ENCODE peak calls at places on chromosome 5, in five cellular contexts. One of them, this sample, is unnamed.
A peak's percentile ranks its signal among the peaks of the same experiment; 100 is the strongest.

GRCh38 chr5:122501087-122501435 is 189.0 kb downstream of the SNCAIP start:
- DNase-seq in sigmoid colon: no peak
- DNase-seq in PC-9: no peak
- DNase-seq in foreskin fibroblast: peak; percentile 37
- DNase-seq in T follicular helper cell: no peak
- DNase-seq in this sample: no peak

GRCh38 chr5:81408496-81408895 is 14.6 kb upstream of the ACOT12 start:
- DNase-seq in sigmoid colon: no peak
- DNase-seq in PC-9: no peak
- DNase-seq in foreskin fibroblast: no peak
- DNase-seq in T follicular helper cell: no peak
- DNase-seq in this sample: no peak

GRCh38 chr5:128290152-128290858 is 206.7 kb downstream of the SLC12A2 start:
- DNase-seq in sigmoid colon: no peak
- DNase-seq in PC-9: no peak
- DNase-seq in foreskin fibroblast: peak; percentile 33
- DNase-seq in T follicular helper cell: no peak
- DNase-seq in this sample: no peak

GRCh38 chr5:124662261-124662781 is 84.1 kb downstream of the ZNF608 start:
- DNase-seq in sigmoid colon: no peak
- DNase-seq in PC-9: peak; percentile 44
- DNase-seq in foreskin fibroblast: no peak
- DNase-seq in T follicular helper cell: no peak
- DNase-seq in this sample: no peak

GRCh38 chr5:161535762-161536161 is 10.8 kb downstream of the GABRB2 start:
- DNase-seq in sigmoid colon: no peak
- DNase-seq in PC-9: no peak
- DNase-seq in foreskin fibroblast: no peak
- DNase-seq in T follicular helper cell: no peak
- DNase-seq in this sample: no peak

GRCh38 chr5:118069452-118069851 is 918.9 kb downstream of the DTWD2 start:
- DNase-seq in sigmoid colon: no peak
- DNase-seq in PC-9: no peak
- DNase-seq in foreskin fibroblast: no peak
- DNase-seq in T follicular helper cell: no peak
- DNase-seq in this sample: no peak

GRCh38 chr5:150656191-150657132 is 4.6 kb upstream of the MYOZ3 start:
- DNase-seq in sigmoid colon: peak; percentile 88
- DNase-seq in PC-9: no peak
- DNase-seq in foreskin fibroblast: peak; percentile 83
- DNase-seq in T follicular helper cell: peak; percentile 75
- DNase-seq in this sample: no peak

GRCh38 chr5:163696270-163696887 is 191.0 kb downstream of the MAT2B start:
- DNase-seq in sigmoid colon: no peak
- DNase-seq in PC-9: peak; percentile 43
- DNase-seq in foreskin fibroblast: peak; percentile 79
- DNase-seq in T follicular helper cell: no peak
- DNase-seq in this sample: peak; percentile 47

GRCh38 chr5:167953151-167953788 is 338.2 kb upstream of the WWC1 start:
- DNase-seq in sigmoid colon: no peak
- DNase-seq in PC-9: peak; percentile 76
- DNase-seq in foreskin fibroblast: no peak
- DNase-seq in T follicular helper cell: no peak
- DNase-seq in this sample: peak; percentile 76

GRCh38 chr5:111116550-111116949 is 24.4 kb downstream of the WDR36 start:
- DNase-seq in sigmoid colon: no peak
- DNase-seq in PC-9: no peak
- DNase-seq in foreskin fibroblast: no peak
- DNase-seq in T follicular helper cell: no peak
- DNase-seq in this sample: no peak

GRCh38 chr5:122076669-122077450 is 1.2 kb downstream of the LOX start:
- DNase-seq in sigmoid colon: peak; percentile 90
- DNase-seq in PC-9: peak; percentile 42
- DNase-seq in foreskin fibroblast: peak; percentile 91
- DNase-seq in T follicular helper cell: no peak
- DNase-seq in this sample: peak; percentile 77

GRCh38 chr5:125140855-125141254 is 394.4 kb upstream of the ZNF608 start:
- DNase-seq in sigmoid colon: no peak
- DNase-seq in PC-9: no peak
- DNase-seq in foreskin fibroblast: peak; percentile 81
- DNase-seq in T follicular helper cell: no peak
- DNase-seq in this sample: no peak

GRCh38 chr5:93611900-93612898 is 29.2 kb downstream of the NR2F1 start:
- DNase-seq in sigmoid colon: no peak
- DNase-seq in PC-9: no peak
- DNase-seq in foreskin fibroblast: peak; percentile 57
- DNase-seq in T follicular helper cell: no peak
- DNase-seq in this sample: peak; percentile 96